ENCODE peak calls at places on chromosomes 2 and 18, in ten cellular contexts. B is CD8-positive, alpha-beta memory T cell; M is substantia nigra; X is colonic mucosa; Z is activated CD4-positive, alpha-beta memory T cell treated with anti-CD3 and anti-CD28 coated beads, Interleukin-2, amount 10 ng/mL, durations not matched to agents 7 days and 5 days; T is ELF-1; P is cardiac fibroblast; C is neuronal stem cell; D is stimulated activated CD4-positive, alpha-beta T cell treated with anti-CD3 and anti-CD28 coated beads, Interleukin-1b, Interleukin-23, amount 100 ng/mL, for 24 hours; E is right cardiac atrium. O is an unnamed sample.

GRCh38 chr2:70668432-70668831 is 99.6 kb downstream of the ADD2 start:
- DNase-seq in T (no peak), B (no peak), M (no peak), D (no peak), X (no peak), C (no peak), E (no peak), Z (no peak), P (no peak), O (no peak)

GRCh38 chr2:43212216-43212828 is 14.1 kb downstream of the ZFP36L2 start:
- DNase-seq in D (no peak), T (no peak), Z (no peak), B (no peak), P (no peak), X (peak; percentile 21), M (no peak), C (no peak), E (no peak), O (no peak)

GRCh38 chr2:5145801-5146200 is 546.4 kb upstream of the SOX11 start:
- DNase-seq in B (no peak), Z (no peak), E (no peak), X (no peak), P (no peak), M (no peak), T (no peak), D (no peak), C (no peak), O (no peak)

GRCh38 chr2:44974064-44974715 is 32.7 kb downstream of the SIX3 start:
- DNase-seq in C (peak; percentile 75), B (no peak), P (peak; percentile 89), X (peak; percentile 37), D (no peak), T (peak; percentile 71), M (no peak), Z (no peak), E (no peak), O (no peak)

GRCh38 chr2:136297974-136298373 is 180.0 kb upstream of the CXCR4 start:
- DNase-seq in T (no peak), X (no peak), D (no peak), Z (no peak), M (no peak), B (no peak), E (no peak), P (no peak), C (no peak), O (no peak)

GRCh38 chr2:216888907-216889622 is 29.2 kb upstream of the TNP1 start:
- DNase-seq in X (no peak), T (peak; percentile 15), E (no peak), C (no peak), P (no peak), B (no peak), M (no peak), D (no peak), Z (no peak), O (no peak)

GRCh38 chr18:38250981-38251380 is 685.4 kb upstream of the CELF4 start:
- DNase-seq in E (no peak), B (no peak), Z (no peak), C (no peak), P (no peak), M (no peak), D (no peak), X (no peak), T (peak; percentile 21), O (no peak)

GRCh38 chr2:25552343-25552742 is 121.0 kb downstream of the DTNB start:
- DNase-seq in E (no peak), C (no peak), B (no peak), T (peak; percentile 36), M (no peak), Z (no peak), P (no peak), X (no peak), D (no peak), O (no peak)

GRCh38 chr2:72198532-72199241 is 51.0 kb upstream of the CYP26B1 start:
- DNase-seq in Z (no peak), B (no peak), C (no peak), E (peak; percentile 18), X (no peak), M (no peak), D (no peak), T (no peak), P (peak; percentile 84), O (peak; percentile 8)

GRCh38 chr18:62584241-62585120 is 61.7 kb downstream of the ZCCHC2 start:
- DNase-seq in C (peak; percentile 84), B (peak; percentile 70), D (peak; percentile 78), E (peak; percentile 80), T (peak; percentile 91), M (peak; percentile 44), P (peak; percentile 93), X (peak; percentile 89), Z (peak; percentile 85), O (peak; percentile 89)

GRCh38 chr18:24677011-24677410 is 216.6 kb downstream of the HRH4 start:
- DNase-seq in B (no peak), E (no peak), Z (no peak), T (no peak), P (no peak), M (no peak), D (no peak), X (no peak), C (no peak), O (no peak)

GRCh38 chr18:8469793-8470192 is 139.4 kb upstream of the RAB12 start:
- DNase-seq in Z (no peak), E (no peak), B (no peak), P (peak; percentile 62), M (no peak), D (no peak), T (no peak), X (no peak), C (no peak), O (peak; percentile 18)

GRCh38 chr2:191209346-191209745 is 35.9 kb upstream of the MYO1B start:
- DNase-seq in E (no peak), Z (no peak), D (no peak), M (no peak), P (peak; percentile 39), T (no peak), X (no peak), B (no peak), C (no peak), O (no peak)

GRCh38 chr2:128654404-128654803 is 335.7 kb upstream of the HS6ST1 start:
- DNase-seq in T (peak; percentile 20), Z (no peak), M (no peak), E (no peak), B (no peak), D (no peak), X (no peak), C (no peak), P (no peak), O (no peak)

GRCh38 chr2:152648336-152648735 is 68.9 kb downstream of the PRPF40A start:
- DNase-seq in X (peak; percentile 25), Z (no peak), E (no peak), B (no peak), M (no peak), D (no peak), C (no peak), P (peak; percentile 29), T (no peak), O (no peak)

GRCh38 chr2:13252615-13253014 is 535.9 kb downstream of the TRIB2 start:
- DNase-seq in M (no peak), Z (no peak), C (no peak), E (no peak), T (no peak), D (no peak), P (no peak), X (no peak), B (no peak), O (no peak)

GRCh38 chr18:59305295-59305694 is 13.2 kb downstream of the CPLX4 start:
- DNase-seq in D (no peak), P (no peak), E (no peak), M (no peak), B (no peak), Z (no peak), X (no peak), C (no peak), T (no peak), O (no peak)

O was measured in hepatic stellate cell.